ENCODE peak calls at places on chromosome 4, in four cellular contexts. One of them, this sample, is unnamed.

GRCh38 chr4:157776930-157777329 is 395.9 kb downstream of the GASK1B start:
- DNase-seq in COR-L47: peak
- DNase-seq in kidney glomerular epithelial cell: no peak
- DNase-seq in RPMI8226: no peak
- DNase-seq in this sample: no peak

GRCh38 chr4:110310795-110311194 is 112.4 kb upstream of the ELOVL6 start:
- DNase-seq in COR-L47: no peak
- DNase-seq in kidney glomerular epithelial cell: no peak
- DNase-seq in RPMI8226: no peak
- DNase-seq in this sample: no peak

GRCh38 chr4:100008048-100008447 is 58.0 kb upstream of the H2AZ1 start:
- DNase-seq in COR-L47: no peak
- DNase-seq in kidney glomerular epithelial cell: no peak
- DNase-seq in RPMI8226: no peak
- DNase-seq in this sample: no peak

GRCh38 chr4:185471235-185472062 is at the start of gene CCDC110:
- DNase-seq in COR-L47: peak
- DNase-seq in kidney glomerular epithelial cell: peak
- DNase-seq in RPMI8226: peak
- DNase-seq in this sample: peak

GRCh38 chr4:138047290-138047689 is 194.9 kb downstream of the SLC7A11 start:
- DNase-seq in COR-L47: no peak
- DNase-seq in kidney glomerular epithelial cell: no peak
- DNase-seq in RPMI8226: no peak
- DNase-seq in this sample: no peak

GRCh38 chr4:34964613-34965012 is 1279.7 kb downstream of the ARAP2 start:
- DNase-seq in COR-L47: peak
- DNase-seq in kidney glomerular epithelial cell: no peak
- DNase-seq in RPMI8226: no peak
- DNase-seq in this sample: no peak

GRCh38 chr4:33134366-33134765 is 2414.2 kb downstream of the PCDH7 start:
- DNase-seq in COR-L47: no peak
- DNase-seq in kidney glomerular epithelial cell: no peak
- DNase-seq in RPMI8226: no peak
- DNase-seq in this sample: no peak

GRCh38 chr4:165464813-165465381 is 86.1 kb downstream of the CPE start:
- DNase-seq in COR-L47: peak
- DNase-seq in kidney glomerular epithelial cell: peak
- DNase-seq in RPMI8226: peak
- DNase-seq in this sample: peak

GRCh38 chr4:136650541-136651277 is 881.6 kb downstream of the PCDH18 start:
- DNase-seq in COR-L47: peak
- DNase-seq in kidney glomerular epithelial cell: peak
- DNase-seq in RPMI8226: no peak
- DNase-seq in this sample: peak

GRCh38 chr4:138611017-138611416 is 368.9 kb upstream of the SLC7A11 start:
- DNase-seq in COR-L47: no peak
- DNase-seq in kidney glomerular epithelial cell: no peak
- DNase-seq in RPMI8226: no peak
- DNase-seq in this sample: no peak

GRCh38 chr4:7206856-7207567 is 14.7 kb downstream of the SORCS2 start:
- DNase-seq in COR-L47: no peak
- DNase-seq in kidney glomerular epithelial cell: peak
- DNase-seq in RPMI8226: no peak
- DNase-seq in this sample: no peak

GRCh38 chr4:104629601-104630000 is 134.9 kb upstream of the CXXC4 start:
- DNase-seq in COR-L47: no peak
- DNase-seq in kidney glomerular epithelial cell: no peak
- DNase-seq in RPMI8226: no peak
- DNase-seq in this sample: no peak

GRCh38 chr4:168605411-168605810 is 108.6 kb downstream of the PALLD start:
- DNase-seq in COR-L47: no peak
- DNase-seq in kidney glomerular epithelial cell: peak
- DNase-seq in RPMI8226: no peak
- DNase-seq in this sample: no peak

GRCh38 chr4:147488551-147488950 is 7.7 kb downstream of the EDNRA start:
- DNase-seq in COR-L47: no peak
- DNase-seq in kidney glomerular epithelial cell: no peak
- DNase-seq in RPMI8226: no peak
- DNase-seq in this sample: no peak

GRCh38 chr4:30181918-30182317 is 538.3 kb upstream of the PCDH7 start:
- DNase-seq in COR-L47: no peak
- DNase-seq in kidney glomerular epithelial cell: no peak
- DNase-seq in RPMI8226: no peak
- DNase-seq in this sample: no peak

GRCh38 chr4:36183665-36184393 is 60.5 kb downstream of the ARAP2 start:
- DNase-seq in COR-L47: no peak
- DNase-seq in kidney glomerular epithelial cell: no peak
- DNase-seq in RPMI8226: no peak
- DNase-seq in this sample: no peak

GRCh38 chr4:76087007-76087769 is 12.7 kb downstream of the ART3 start:
- DNase-seq in COR-L47: peak
- DNase-seq in kidney glomerular epithelial cell: peak
- DNase-seq in RPMI8226: peak
- DNase-seq in this sample: peak

GRCh38 chr4:3009422-3009821 is 46.1 kb downstream of the GRK4 start:
- DNase-seq in COR-L47: no peak
- DNase-seq in kidney glomerular epithelial cell: no peak
- DNase-seq in RPMI8226: peak
- DNase-seq in this sample: no peak

GRCh38 chr4:65661469-65661868 is 8.8 kb downstream of the EPHA5 start:
- DNase-seq in COR-L47: peak
- DNase-seq in kidney glomerular epithelial cell: no peak
- DNase-seq in RPMI8226: peak
- DNase-seq in this sample: peak

GRCh38 chr4:8560265-8561047 is 19.7 kb upstream of the GPR78 start:
- DNase-seq in COR-L47: no peak
- DNase-seq in kidney glomerular epithelial cell: peak
- DNase-seq in RPMI8226: no peak
- DNase-seq in this sample: no peak

GRCh38 chr4:128461300-128462103 is 173.9 kb upstream of the PGRMC2 start:
- DNase-seq in COR-L47: no peak
- DNase-seq in kidney glomerular epithelial cell: peak
- DNase-seq in RPMI8226: no peak
- DNase-seq in this sample: no peak

GRCh38 chr4:179695175-179695574 is 2252.9 kb upstream of the AGA start:
- DNase-seq in COR-L47: no peak
- DNase-seq in kidney glomerular epithelial cell: no peak
- DNase-seq in RPMI8226: no peak
- DNase-seq in this sample: no peak

GRCh38 chr4:2798399-2799301 is 5.8 kb downstream of the SH3BP2 start:
- DNase-seq in COR-L47: no peak
- DNase-seq in kidney glomerular epithelial cell: no peak
- DNase-seq in RPMI8226: peak
- DNase-seq in this sample: no peak

GRCh38 chr4:52028970-52029369 is 8.8 kb upstream of the LRRC66 start:
- DNase-seq in COR-L47: no peak
- DNase-seq in kidney glomerular epithelial cell: no peak
- DNase-seq in RPMI8226: no peak
- DNase-seq in this sample: no peak